ENCODE peak calls at places on chromosomes 5 and 9, in four cellular contexts. D, O, A and N are unnamed samples.

GRCh38 chr5:142313693-142314092 is 11.1 kb downstream of the SPRY4 start:
- DNase-seq in D (no peak), A (no peak), O (no peak), N (no peak)

GRCh38 chr9:88534456-88535225 is at the start of gene NXNL2:
- DNase-seq in A (peak), D (no peak), O (no peak), N (peak)

GRCh38 chr9:129838707-129839259 is 3.5 kb downstream of the USP20 start:
- DNase-seq in A (peak), O (no peak), D (peak), N (peak)

GRCh38 chr9:93891050-93891449 is 64.1 kb downstream of the BARX1 start:
- DNase-seq in A (no peak), D (no peak), O (no peak), N (no peak)

GRCh38 chr9:14993061-14993800 is 83.0 kb upstream of the FREM1 start:
- DNase-seq in D (peak), O (no peak), A (peak), N (peak)

GRCh38 chr9:136541179-136541578 is 4.7 kb downstream of the NOTCH1 start:
- DNase-seq in D (no peak), A (no peak), O (no peak), N (no peak)

GRCh38 chr9:117485176-117485575 is 70.3 kb upstream of the ASTN2 start:
- DNase-seq in A (peak), D (no peak), O (peak), N (no peak)

GRCh38 chr9:109969559-109970237 is 189.7 kb downstream of the PALM2AKAP2 start:
- DNase-seq in O (no peak), D (no peak), A (no peak), N (peak)

GRCh38 chr9:14175778-14176177 is 138.2 kb downstream of the NFIB start:
- DNase-seq in A (no peak), D (no peak), O (no peak), N (no peak)

GRCh38 chr9:78064075-78064474 is 32.5 kb upstream of the GNAQ start:
- DNase-seq in O (no peak), D (no peak), A (no peak), N (no peak)

GRCh38 chr5:68444833-68445232 is 229.3 kb downstream of the PIK3R1 start:
- DNase-seq in D (no peak), A (no peak), O (no peak), N (no peak)

GRCh38 chr5:110702704-110703103 is 23.8 kb downstream of the TMEM232 start:
- DNase-seq in D (no peak), O (no peak), A (no peak), N (no peak)

GRCh38 chr5:77644443-77645157 is 6.1 kb upstream of the OTP start:
- DNase-seq in O (no peak), A (no peak), D (no peak), N (no peak)

GRCh38 chr5:144484124-144484897 is 313.6 kb downstream of the KCTD16 start:
- DNase-seq in O (no peak), D (no peak), A (peak), N (peak)

GRCh38 chr9:134984372-134985240 is 66.9 kb upstream of the FCN1 start:
- DNase-seq in O (no peak), D (no peak), A (no peak), N (no peak)

GRCh38 chr5:167207081-167207480 is 1084.4 kb upstream of the WWC1 start:
- DNase-seq in O (no peak), D (no peak), A (no peak), N (no peak)

GRCh38 chr9:114372971-114373591 is 14.7 kb downstream of the AKNA start:
- DNase-seq in A (peak), D (peak), O (peak), N (no peak)

GRCh38 chr9:79302002-79302401 is 269.8 kb upstream of the TLE4 start:
- DNase-seq in A (no peak), D (no peak), O (no peak), N (no peak)

GRCh38 chr9:75979362-75979761 is 88.9 kb downstream of the PCSK5 start:
- DNase-seq in A (peak), O (no peak), D (no peak), N (peak)

GRCh38 chr5:76325876-76326491 is 77.1 kb upstream of the IQGAP2 start:
- DNase-seq in A (no peak), D (no peak), O (peak), N (no peak)

GRCh38 chr9:93629920-93630319 is 53.5 kb downstream of the PHF2 start:
- DNase-seq in O (no peak), A (no peak), D (no peak), N (no peak)

GRCh38 chr9:73148447-73148937 is 3.2 kb upstream of the ANXA1 start:
- DNase-seq in A (peak), O (no peak), D (no peak), N (peak)

GRCh38 chr9:115808108-115808507 is 345.5 kb upstream of the PAPPA start:
- DNase-seq in O (no peak), D (no peak), A (no peak), N (no peak)

GRCh38 chr9:81801190-81801589 is 111.8 kb upstream of the TLE1 start:
- DNase-seq in D (no peak), O (no peak), A (peak), N (peak)

GRCh38 chr5:149228610-149229297 is 42.9 kb upstream of the AFAP1L1 start:
- DNase-seq in D (peak), O (no peak), A (peak), N (peak)

GRCh38 chr5:168653611-168654010 is 74.4 kb upstream of the PANK3 start:
- DNase-seq in O (no peak), D (no peak), A (no peak), N (no peak)

GRCh38 chr9:128106181-128106939 is 21.2 kb downstream of the PTGES2 start:
- DNase-seq in D (no peak), A (no peak), O (no peak), N (no peak)

GRCh38 chr9:132647355-132647754 is 22.4 kb downstream of the DDX31 start:
- DNase-seq in D (no peak), O (no peak), A (peak), N (peak)

GRCh38 chr9:136231478-136232297 is 13.9 kb downstream of the QSOX2 start:
- DNase-seq in O (no peak), D (no peak), A (no peak), N (no peak)